ENCODE peak calls at places on chromosomes 6 and 20, in five cellular contexts. U, G, R, I and V are unnamed samples.

GRCh38 chr6:12279322-12280098 is 10.7 kb upstream of the EDN1 start:
- DNase-seq in U (no peak), G (no peak), R (no peak), I (no peak), V (no peak)

GRCh38 chr6:28134015-28134414 is 7.7 kb upstream of the ZKSCAN8 start:
- DNase-seq in U (peak; percentile 52), G (no peak), R (no peak), I (peak; percentile 35), V (peak; percentile 53)

GRCh38 chr20:34375977-34376430 is 12.9 kb downstream of the ITCH start:
- DNase-seq in U (no peak), G (no peak), R (no peak), I (no peak), V (no peak)

GRCh38 chr6:101422811-101423210 is 29.3 kb downstream of the GRIK2 start:
- DNase-seq in U (peak; percentile 52), G (no peak), R (no peak), I (no peak), V (no peak)

GRCh38 chr6:121142093-121142492 is 192.2 kb downstream of the TBC1D32 start:
- DNase-seq in U (no peak), G (no peak), R (no peak), I (no peak), V (peak; percentile 2)

GRCh38 chr6:27617046-27617687 is 144.3 kb upstream of the ZNF184 start:
- DNase-seq in U (no peak), G (no peak), R (no peak), I (peak; percentile 31), V (peak; percentile 30)

GRCh38 chr6:87945181-87945580 is 102.5 kb upstream of the SPACA1 start:
- DNase-seq in U (no peak), G (no peak), R (no peak), I (no peak), V (peak; percentile 13)

GRCh38 chr20:22335210-22335609 is 249.2 kb downstream of the FOXA2 start:
- DNase-seq in U (no peak), G (no peak), R (no peak), I (no peak), V (no peak)

GRCh38 chr6:31128093-31128676 is 7.9 kb upstream of the CDSN start:
- DNase-seq in U (peak; percentile 24), G (peak; percentile 78), R (peak; percentile 71), I (peak; percentile 35), V (peak; percentile 49)

GRCh38 chr6:84752118-84752850 is 12.1 kb downstream of the TBX18 start:
- DNase-seq in U (no peak), G (no peak), R (no peak), I (peak; percentile 75), V (no peak)

GRCh38 chr20:48493966-48494365 is 333.8 kb downstream of the PREX1 start:
- DNase-seq in U (no peak), G (no peak), R (no peak), I (no peak), V (no peak)

GRCh38 chr6:167547751-167548150 is 222.9 kb downstream of the TTLL2 start:
- DNase-seq in U (no peak), G (no peak), R (no peak), I (no peak), V (no peak)

GRCh38 chr6:4603291-4603690 is 172.9 kb upstream of the CDYL start:
- DNase-seq in U (peak; percentile 67), G (no peak), R (peak; percentile 24), I (peak; percentile 80), V (peak; percentile 93)

GRCh38 chr6:170249817-170250216 is 41.1 kb downstream of the DLL1 start:
- DNase-seq in U (no peak), G (no peak), R (no peak), I (no peak), V (no peak)

GRCh38 chr20:63159826-63160640 is 55.9 kb downstream of the YTHDF1 start:
- DNase-seq in U (no peak), G (peak; percentile 17), R (no peak), I (no peak), V (no peak)

GRCh38 chr6:7897461-7898192 is 13.0 kb downstream of the TXNDC5 start:
- DNase-seq in U (no peak), G (no peak), R (no peak), I (no peak), V (no peak)

GRCh38 chr6:107786179-107786578 is 37.9 kb downstream of the SCML4 start:
- DNase-seq in U (no peak), G (no peak), R (no peak), I (no peak), V (no peak)

GRCh38 chr6:11616200-11616611 is 78.7 kb downstream of the TMEM170B start:
- DNase-seq in U (peak; percentile 98), G (no peak), R (no peak), I (peak; percentile 97), V (peak; percentile 88)

GRCh38 chr20:35552914-35553313 is 11.0 kb downstream of the ERGIC3 start:
- DNase-seq in U (no peak), G (no peak), R (no peak), I (no peak), V (no peak)

GRCh38 chr6:151112130-151112529 is 127.6 kb upstream of the AKAP12 start:
- DNase-seq in U (no peak), G (no peak), R (no peak), I (no peak), V (no peak)

GRCh38 chr6:160992323-160993314 is 1.1 kb downstream of the MAP3K4 start:
- DNase-seq in U (peak; percentile 70), G (no peak), R (peak; percentile 65), I (peak; percentile 80), V (peak; percentile 80)

GRCh38 chr6:4776493-4776966 is 326 bp downstream of the CDYL start:
- DNase-seq in U (no peak), G (no peak), R (no peak), I (peak; percentile 33), V (no peak)

GRCh38 chr6:81925201-81925600 is 172.7 kb upstream of the TENT5A start:
- DNase-seq in U (no peak), G (no peak), R (no peak), I (no peak), V (no peak)

GRCh38 chr6:20069130-20069529 is 143.1 kb downstream of the MBOAT1 start:
- DNase-seq in U (no peak), G (no peak), R (no peak), I (no peak), V (no peak)

DNA sequence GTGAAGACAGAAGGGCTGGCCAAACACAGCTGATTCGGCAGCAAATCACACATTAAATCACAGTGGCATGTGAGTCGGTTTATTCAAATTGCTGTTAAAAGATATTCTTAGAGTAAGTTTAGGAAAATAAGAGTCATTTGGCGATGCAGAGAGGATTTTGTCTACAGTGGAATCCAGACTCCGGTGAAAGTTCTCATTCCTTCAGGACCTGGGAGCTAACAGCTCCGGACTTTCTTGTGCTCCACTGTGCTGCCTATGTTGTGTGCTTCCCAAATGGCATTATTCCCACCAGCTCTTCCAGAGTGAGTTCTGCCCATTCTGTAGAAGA is 1.5 kb upstream of the EPM2A start:
- DNase-seq in U (peak; percentile 69), G (no peak), R (peak; percentile 23), I (peak; percentile 64), V (peak; percentile 66)
- H3K4me3 ChIP-seq in U (peak overlapping the region; percentile 12), G (no peak overlapping the region), R (no peak overlapping the region), I (no peak overlapping the region), V (no peak overlapping the region)

GRCh38 chr20:1204547-1204946 is 1.3 kb downstream of the C20orf202 start:
- DNase-seq in U (no peak), G (no peak), R (no peak), I (no peak), V (no peak)
- H3K4me3 ChIP-seq in U (no peak overlapping the region), G (no peak overlapping the region), R (no peak overlapping the region), I (no peak overlapping the region), V (no peak overlapping the region)

GRCh38 chr20:50806126-50806768 is 11.4 kb downstream of the BCAS4 start:
- DNase-seq in U (no peak), G (no peak), R (no peak), I (no peak), V (no peak)
- H3K4me3 ChIP-seq in U (no peak overlapping the region), G (no peak overlapping the region), R (no peak overlapping the region), I (no peak overlapping the region), V (no peak overlapping the region)

DNA sequence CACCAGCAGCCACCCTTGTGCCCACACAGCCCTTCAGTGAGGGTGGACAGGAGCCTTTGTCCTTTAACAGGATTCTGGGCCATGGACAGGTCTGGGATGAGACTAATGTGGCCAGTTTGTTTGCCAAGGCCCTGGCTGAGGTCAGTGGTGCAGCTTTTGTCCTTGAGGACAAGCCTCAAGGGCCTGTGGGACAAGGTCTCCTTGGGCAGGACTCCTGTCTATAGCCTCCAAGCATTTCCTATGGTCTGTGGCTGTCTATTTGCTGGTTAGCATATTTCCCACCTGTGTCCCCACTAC is 44.1 kb downstream of the SUN5 start:
- DNase-seq in U (no peak), G (no peak), R (no peak), I (no peak), V (no peak)
- H3K4me3 ChIP-seq in U (no peak overlapping the region), G (no peak overlapping the region), R (no peak overlapping the region), I (no peak overlapping the region), V (no peak overlapping the region)

DNA sequence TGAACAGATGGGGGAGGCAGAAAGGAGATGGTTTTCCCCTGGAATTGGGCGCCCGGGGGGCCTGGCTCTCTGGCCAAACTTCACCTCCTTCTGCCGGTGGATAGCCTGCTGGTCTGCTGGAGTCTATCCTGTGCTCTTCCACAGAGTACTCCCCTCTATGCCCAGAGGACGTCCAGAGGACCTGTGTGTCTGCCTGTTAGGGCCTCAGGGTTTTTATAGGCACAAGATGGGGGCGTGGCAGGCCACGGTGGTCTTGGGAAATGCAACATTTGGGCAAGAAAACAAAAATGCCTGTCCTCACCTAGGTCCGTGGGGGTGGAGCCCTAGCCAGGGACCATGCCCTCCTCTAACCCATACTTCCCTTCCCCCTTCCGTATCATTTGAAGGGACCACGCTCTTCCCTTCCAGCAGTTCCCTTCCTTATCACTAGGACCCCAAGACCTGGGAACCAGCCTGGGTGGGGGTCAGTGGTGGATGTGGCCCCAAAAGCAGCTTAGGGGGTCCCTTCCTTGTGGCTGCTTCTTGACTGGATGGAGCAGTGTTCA is 53.6 kb upstream of the ZNF337 start:
- DNase-seq in U (no peak), G (no peak), R (no peak), I (no peak), V (no peak)
- H3K4me3 ChIP-seq in U (no peak overlapping the region), G (no peak overlapping the region), R (peak overlapping the region; percentile 28), I (peak overlapping the region; percentile 28), V (no peak overlapping the region)

DNA sequence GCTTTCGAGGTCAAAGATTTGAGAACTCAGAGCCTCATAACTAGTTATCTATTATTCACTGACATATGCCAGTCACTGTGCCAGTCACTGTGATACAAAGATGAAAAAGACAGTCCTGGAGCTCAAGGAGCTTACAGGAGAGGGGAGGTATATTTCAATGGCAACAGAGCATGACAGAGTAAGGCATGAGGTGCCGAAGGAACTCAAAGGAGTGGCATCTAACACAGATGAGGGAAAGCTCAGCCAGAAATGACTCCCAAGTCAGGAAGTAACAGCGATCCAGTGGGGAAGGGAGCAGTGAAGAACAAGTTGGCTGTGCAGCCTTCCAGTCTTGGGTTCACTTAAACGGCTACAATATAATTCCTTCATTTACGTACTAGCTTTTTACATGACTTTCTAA is 46.6 kb downstream of the DTNBP1 start:
- DNase-seq in U (no peak), G (no peak), R (no peak), I (no peak), V (no peak)
- H3K4me3 ChIP-seq in U (no peak overlapping the region), G (no peak overlapping the region), R (no peak overlapping the region), I (no peak overlapping the region), V (no peak overlapping the region)